ENCODE peak calls at places on chromosomes 2 and 18, in six cellular contexts. C, S, N, K, P and J are unnamed samples.

GRCh38 chr2:237496428-237496827 is 9.4 kb downstream of the MLPH start:
- DNase-seq in N (no peak), S (peak; percentile 69), C (no peak), P (no peak), K (no peak), J (no peak)

GRCh38 chr2:871926-872680 is 78.5 kb upstream of the SNTG2 start:
- DNase-seq in N (no peak), P (no peak), S (no peak), C (no peak), K (no peak), J (no peak)

GRCh38 chr2:172743143-172743542 is 7.5 kb downstream of the RAPGEF4 start:
- DNase-seq in P (no peak), C (no peak), S (no peak), N (no peak), K (no peak), J (no peak)

GRCh38 chr2:70560040-70560439 is 6.4 kb upstream of the TGFA start:
- DNase-seq in S (no peak), C (no peak), K (no peak), N (no peak), P (no peak), J (no peak)

GRCh38 chr18:13239557-13239956 is 21.0 kb downstream of the LDLRAD4 start:
- DNase-seq in K (no peak), C (no peak), P (no peak), N (no peak), S (no peak), J (no peak)

GRCh38 chr2:7567646-7568045 is 650.4 kb downstream of the RNF144A start:
- DNase-seq in P (peak; percentile 29), K (no peak), S (peak; percentile 6), C (no peak), N (peak; percentile 90), J (peak; percentile 15)

GRCh38 chr2:156004460-156004859 is 328.1 kb downstream of the NR4A2 start:
- DNase-seq in P (no peak), S (no peak), C (no peak), K (no peak), N (no peak), J (no peak)

GRCh38 chr2:37907480-37908070 is 17.5 kb upstream of the RMDN2 start:
- DNase-seq in P (no peak), S (no peak), C (peak; percentile 52), N (no peak), K (no peak), J (no peak)

GRCh38 chr2:106030287-106031268 is 163.5 kb downstream of the UXS1 start:
- DNase-seq in N (no peak), P (peak; percentile 7), C (peak; percentile 92), S (no peak), K (peak; percentile 22), J (no peak)

GRCh38 chr2:220781622-220782241 is 790.4 kb downstream of the EPHA4 start:
- DNase-seq in K (no peak), P (no peak), S (peak; percentile 35), C (no peak), N (no peak), J (no peak)

GRCh38 chr18:3015203-3015590 is 2.3 kb upstream of the LPIN2 start:
- DNase-seq in S (peak; percentile 21), K (peak; percentile 90), P (no peak), C (peak; percentile 74), N (no peak), J (no peak)

GRCh38 chr2:238969857-238970256 is 122.0 kb downstream of the TWIST2 start:
- DNase-seq in C (no peak), P (no peak), K (no peak), S (no peak), N (no peak), J (no peak)

GRCh38 chr18:31241900-31242409 is 76.0 kb upstream of the DSG1 start:
- DNase-seq in P (no peak), N (no peak), C (no peak), K (no peak), S (peak; percentile 87), J (no peak)

GRCh38 chr2:234422895-234423505 is 73.9 kb downstream of the ARL4C start:
- DNase-seq in S (no peak), P (no peak), C (no peak), K (no peak), N (peak; percentile 89), J (peak; percentile 34)

GRCh38 chr2:54899576-54900200 is 150.6 kb downstream of the RTN4 start:
- DNase-seq in C (peak; percentile 77), S (peak; percentile 30), N (peak; percentile 40), K (peak; percentile 62), P (no peak), J (no peak)

GRCh38 chr2:156436477-156437085 is 402 bp downstream of the GPD2 start:
- DNase-seq in C (peak; percentile 42), K (peak; percentile 33), N (peak; percentile 44), P (no peak), S (peak; percentile 59), J (no peak)

GRCh38 chr2:110832740-110833139 is 100.4 kb downstream of the ACOXL start:
- DNase-seq in K (no peak), C (no peak), S (no peak), N (no peak), P (no peak), J (no peak)

GRCh38 chr2:238422940-238423339 is 3.8 kb upstream of the ASB1 start:
- DNase-seq in S (no peak), P (no peak), C (no peak), K (no peak), N (no peak), J (no peak)

GRCh38 chr2:150495993-150496627 is 8.6 kb upstream of the RND3 start:
- DNase-seq in N (no peak), C (peak; percentile 99), S (no peak), K (peak; percentile 94), P (no peak), J (no peak)

GRCh38 chr18:47263197-47263827 is 11.9 kb upstream of the SKOR2 start:
- DNase-seq in C (peak; percentile 31), K (no peak), S (peak; percentile 70), P (no peak), N (no peak), J (no peak)

GRCh38 chr18:11937874-11938478 is 29.9 kb upstream of the MPPE1 start:
- DNase-seq in K (peak; percentile 64), P (peak; percentile 61), S (peak; percentile 64), N (peak; percentile 70), C (peak; percentile 65), J (peak; percentile 59)

GRCh38 chr2:219856602-219857001 is 229.2 kb downstream of the SLC4A3 start:
- DNase-seq in P (no peak), S (no peak), C (no peak), N (no peak), K (no peak), J (no peak)

GRCh38 chr2:98800330-98801064 is 69.6 kb upstream of the MGAT4A start:
- DNase-seq in S (no peak), N (no peak), P (no peak), C (no peak), K (no peak), J (no peak)

GRCh38 chr2:224838335-224838734 is 122.2 kb upstream of the CCDC195 start:
- DNase-seq in P (no peak), K (peak; percentile 32), S (no peak), C (peak; percentile 68), N (no peak), J (no peak)

GRCh38 chr2:241005569-241005968 is 7.2 kb downstream of the SNED1 start:
- DNase-seq in P (no peak), S (no peak), N (no peak), C (no peak), K (no peak), J (no peak)

GRCh38 chr18:48027401-48027931 is 97.0 kb upstream of the SMAD2 start:
- DNase-seq in S (peak; percentile 51), P (no peak), N (no peak), K (no peak), C (no peak), J (no peak)

GRCh38 chr2:186980787-186981550 is 132.0 kb upstream of the ZSWIM2 start:
- DNase-seq in K (no peak), P (no peak), N (no peak), S (no peak), C (no peak), J (no peak)

GRCh38 chr2:108316881-108317258 is 28.2 kb downstream of the SULT1C2 start:
- DNase-seq in P (no peak), N (no peak), C (no peak), S (no peak), K (no peak), J (no peak)

GRCh38 chr18:79576686-79577351 is 102.8 kb upstream of the CTDP1 start:
- DNase-seq in S (no peak), N (no peak), C (no peak), K (no peak), P (no peak), J (no peak)

GRCh38 chr2:54768772-54769428 is 45.4 kb downstream of the EML6 start:
- DNase-seq in C (no peak), S (no peak), K (no peak), N (no peak), P (no peak), J (no peak)

GRCh38 chr2:26989156-26989555 is 18.7 kb downstream of the MAPRE3 start:
- DNase-seq in C (peak; percentile 64), N (no peak), P (no peak), S (no peak), K (peak; percentile 65), J (no peak)

GRCh38 chr18:55489034-55489741 is 98.8 kb downstream of the TCF4 start:
- DNase-seq in C (peak; percentile 52), N (no peak), P (no peak), K (no peak), S (peak; percentile 60), J (no peak)

GRCh38 chr2:127901339-127902072 is 15.8 kb upstream of the AMMECR1L start:
- DNase-seq in P (no peak), N (no peak), C (no peak), K (no peak), S (no peak), J (no peak)